ENCODE peak calls at places on chromosomes 11 and 22, in six cellular contexts. Y is H4; I is fibroblast of lung; R is central memory CD4-positive, alpha-beta T cell; S is activated CD4-positive, alpha-beta T cell treated with anti-CD3 and anti-CD28 coated beads, Interleukin-2, amount 10 ng/mL, durations not matched to agents 7 days and 5 days; P is GOT3. F is an unnamed sample.

GRCh38 chr11:126415128-126415527 is 59.6 kb downstream of the ST3GAL4 start:
- DNase-seq in S (no peak), R (no peak), Y (no peak), I (peak), P (no peak), F (no peak)

GRCh38 chr11:45839204-45839603 is 8.1 kb upstream of the CRY2 start:
- DNase-seq in I (no peak), P (no peak), Y (no peak), R (no peak), S (no peak), F (no peak)

GRCh38 chr11:29119691-29120328 is 897.0 kb downstream of the KCNA4 start:
- DNase-seq in P (peak), R (no peak), Y (peak), I (peak), S (no peak), F (no peak)

GRCh38 chr11:66123902-66124301 is 53.8 kb downstream of the PACS1 start:
- DNase-seq in Y (no peak), R (no peak), P (no peak), S (no peak), I (no peak), F (no peak)

GRCh38 chr11:15038963-15039362 is 34.4 kb upstream of the CALCB start:
- DNase-seq in I (peak), R (no peak), P (no peak), S (no peak), Y (no peak), F (no peak)

GRCh38 chr11:48107188-48107704 is 109.4 kb upstream of the OR4B1 start:
- DNase-seq in P (no peak), R (peak), S (no peak), I (peak), Y (no peak), F (no peak)

GRCh38 chr11:8241373-8242112 is 22.1 kb downstream of the LMO1 start:
- DNase-seq in R (no peak), I (no peak), Y (no peak), S (no peak), P (no peak), F (no peak)

GRCh38 chr11:86740628-86741488 is 59.5 kb upstream of the PRSS23 start:
- DNase-seq in S (no peak), Y (peak), R (no peak), I (peak), P (no peak), F (peak)

GRCh38 chr22:19461506-19461905 is 14.0 kb upstream of the C22orf39 start:
- DNase-seq in S (no peak), P (no peak), I (no peak), Y (no peak), R (no peak), F (no peak)

GRCh38 chr11:94243571-94244229 is 60.7 kb upstream of the IZUMO1R start:
- DNase-seq in P (no peak), Y (no peak), I (peak), S (no peak), R (no peak), F (no peak)

GRCh38 chr11:44110231-44110679 is 14.8 kb downstream of the EXT2 start:
- DNase-seq in R (peak), S (peak), Y (peak), I (peak), P (no peak), F (peak)

GRCh38 chr22:23565288-23565941 is 14.7 kb downstream of the IGLL1 start:
- DNase-seq in S (no peak), R (no peak), P (no peak), I (no peak), Y (no peak), F (peak)

GRCh38 chr22:26168934-26169311 is 339 bp upstream of the SEZ6L start:
- DNase-seq in P (no peak), I (peak), Y (no peak), S (no peak), R (no peak), F (no peak)

GRCh38 chr22:40397436-40397835 is 27.0 kb downstream of the SGSM3 start:
- DNase-seq in Y (no peak), I (peak), S (no peak), R (no peak), P (no peak), F (no peak)

GRCh38 chr22:27718186-27719032 is 83.1 kb downstream of the MN1 start:
- DNase-seq in P (no peak), Y (peak), S (no peak), I (peak), R (no peak), F (no peak)

GRCh38 chr11:15576759-15577158 is 462.0 kb downstream of the INSC start:
- DNase-seq in P (no peak), S (no peak), R (no peak), I (no peak), Y (no peak), F (no peak)

GRCh38 chr22:20783844-20784723 is 10.2 kb downstream of the SERPIND1 start:
- DNase-seq in Y (peak), P (no peak), S (peak), R (peak), I (peak), F (peak)

GRCh38 chr22:24875862-24876506 is 70.0 kb downstream of the SGSM1 start:
- DNase-seq in P (no peak), S (peak), Y (no peak), I (peak), R (no peak), F (no peak)

GRCh38 chr11:7672960-7673723 is at the start of gene CYB5R2:
- DNase-seq in R (no peak), I (peak), S (no peak), Y (no peak), P (no peak), F (no peak)

GRCh38 chr11:102279641-102280170 is 37.6 kb upstream of the BIRC3 start:
- DNase-seq in P (no peak), R (no peak), S (no peak), I (peak), Y (peak), F (no peak)

GRCh38 chr11:1912314-1912878 is 7.1 kb upstream of the TNNT3 start:
- DNase-seq in Y (no peak), P (no peak), R (no peak), S (no peak), I (no peak), F (no peak)

GRCh38 chr11:134510171-134510570 is 98.1 kb upstream of the B3GAT1 start:
- DNase-seq in I (no peak), P (no peak), Y (no peak), R (no peak), S (no peak), F (no peak)

GRCh38 chr11:64148200-64148916 is 17.6 kb downstream of the MACROD1 start:
- DNase-seq in R (peak), Y (peak), S (peak), I (peak), P (no peak), F (peak)

GRCh38 chr22:36385491-36386350 is 2.0 kb downstream of the MYH9 start:
- DNase-seq in R (no peak), P (no peak), Y (no peak), S (peak), I (peak), F (no peak)

GRCh38 chr22:28817919-28818859 is 17.8 kb upstream of the XBP1 start:
- DNase-seq in Y (no peak), I (no peak), S (no peak), P (no peak), R (no peak), F (no peak)

GRCh38 chr11:64759722-64760719 is at the start of gene PYGM:
- DNase-seq in S (no peak), I (peak), Y (no peak), P (no peak), R (no peak), F (no peak)

GRCh38 chr11:125980421-125980820 is 34.6 kb downstream of the VSIG10L2 start:
- DNase-seq in I (no peak), S (no peak), Y (no peak), P (no peak), R (no peak), F (no peak)